ENCODE peak calls at places on chromosome 22, in ten cellular contexts. Z is caudate nucleus; V is stimulated activated CD4-positive, alpha-beta T cell treated with anti-CD3 and anti-CD28 coated beads, Interleukin-4, amount 100 ng/mL, for 24 hours; P is activated T-cell treated with anti-CD3 and anti-CD28 coated beads for 48 hours; U is GM12892; Q is body of pancreas; N is CD8-positive, alpha-beta memory T cell; A is stimulated activated naive CD8-positive, alpha-beta T cell treated with anti-CD3 and anti-CD28 coated beads, Interleukin-15, Interleukin-2, amounts not matched to agents 100 U/mL and 50 U/mL, for 24 hours; S is HFF-Myc; M is NCI-H1930. I is an unnamed sample.

GRCh38 chr22:44587004-44587793 is 89.2 kb upstream of the RTL6 start:
- DNase-seq in Z (no peak), V (no peak), P (no peak), U (no peak), Q (peak; percentile 34), N (no peak), A (no peak), S (no peak), M (no peak), I (peak; percentile 33)

GRCh38 chr22:50252081-50253045 is 1.3 kb upstream of the HDAC10 start:
- DNase-seq in Z (no peak), V (peak; percentile 75), P (peak; percentile 58), U (peak; percentile 78), Q (peak; percentile 84), N (peak; percentile 67), A (peak; percentile 75), S (no peak), M (no peak), I (peak; percentile 84)

GRCh38 chr22:47160141-47160541 is 397.7 kb downstream of the TBC1D22A start:
- DNase-seq in Z (no peak), V (no peak), P (no peak), U (no peak), Q (peak; percentile 10), N (no peak), A (no peak), S (no peak), M (no peak), I (no peak)

GRCh38 chr22:30813936-30814335 is 119.3 kb downstream of the OSBP2 start:
- DNase-seq in Z (no peak), V (no peak), P (no peak), U (no peak), Q (no peak), N (no peak), A (no peak), S (no peak), M (no peak), I (no peak)

GRCh38 chr22:36395061-36395849 is 7.5 kb upstream of the MYH9 start:
- DNase-seq in Z (no peak), V (no peak), P (no peak), U (no peak), Q (peak; percentile 30), N (no peak), A (no peak), S (no peak), M (no peak), I (no peak)

GRCh38 chr22:48075604-48076400 is 1313.4 kb downstream of the TBC1D22A start:
- DNase-seq in Z (no peak), V (no peak), P (no peak), U (no peak), Q (no peak), N (no peak), A (no peak), S (no peak), M (no peak), I (no peak)

GRCh38 chr22:46350646-46351045 is 15.1 kb downstream of the TRMU start:
- DNase-seq in Z (no peak), V (no peak), P (no peak), U (no peak), Q (no peak), N (no peak), A (no peak), S (no peak), M (no peak), I (no peak)

GRCh38 chr22:50271519-50271970 is 1.4 kb upstream of the MAPK11 start:
- DNase-seq in Z (no peak), V (peak; percentile 58), P (peak; percentile 56), U (peak; percentile 76), Q (peak; percentile 58), N (peak; percentile 25), A (peak; percentile 75), S (no peak), M (peak; percentile 52), I (peak; percentile 73)

GRCh38 chr22:45922256-45922655 is 54.7 kb downstream of the WNT7B start:
- DNase-seq in Z (no peak), V (no peak), P (no peak), U (no peak), Q (no peak), N (no peak), A (no peak), S (no peak), M (no peak), I (no peak)

GRCh38 chr22:39820266-39820665 is 73.3 kb downstream of the ENTHD1 start:
- DNase-seq in Z (no peak), V (no peak), P (no peak), U (no peak), Q (no peak), N (no peak), A (no peak), S (peak; percentile 48), M (no peak), I (no peak)

GRCh38 chr22:33715626-33716025 is 204.7 kb downstream of the LARGE1 start:
- DNase-seq in Z (no peak), V (no peak), P (no peak), U (no peak), Q (no peak), N (no peak), A (no peak), S (no peak), M (no peak), I (no peak)

GRCh38 chr22:47165338-47165931 is 403.0 kb downstream of the TBC1D22A start:
- DNase-seq in Z (no peak), V (no peak), P (no peak), U (no peak), Q (peak; percentile 10), N (no peak), A (no peak), S (no peak), M (no peak), I (no peak)

GRCh38 chr22:37232140-37232998 is 11.7 kb downstream of the RAC2 start:
- DNase-seq in Z (no peak), V (no peak), P (no peak), U (no peak), Q (no peak), N (peak; percentile 32), A (peak; percentile 46), S (no peak), M (no peak), I (peak; percentile 36)

I was measured in activated CD8-positive, alpha-beta T cell treated with anti-CD3 and anti-CD28 coated beads, Interleukin-2, amount 10 ng/mL, durations not matched to agents 7 days and 5 days.